ENCODE peak calls at places on chromosomes 12 and 14, in six cellular contexts. T is mammary epithelial cell, I is RWPE2, J is PC-3, U is testis, Q is stomach. Y is an unnamed sample.
A peak's percentile ranks its signal among the peaks of the same experiment; 100 is the strongest.

GRCh38 chr14:52951730-52952481 is 1.1 kb upstream of the FERMT2 start:
- DNase-seq in T (peak; percentile 60), I (peak; percentile 78), J (peak; percentile 87), U (peak; percentile 69), Q (peak; percentile 43), Y (peak; percentile 61)

GRCh38 chr12:50174971-50175715 is 8.0 kb upstream of the CERS5 start:
- DNase-seq in T (no peak), I (no peak), J (peak; percentile 88), U (no peak), Q (no peak), Y (peak; percentile 33)

GRCh38 chr12:95446511-95446910 is 27.4 kb upstream of the METAP2 start:
- DNase-seq in T (no peak), I (no peak), J (no peak), U (peak; percentile 50), Q (peak; percentile 34), Y (no peak)

GRCh38 chr14:68654471-68654941 is 138.4 kb downstream of the ZFP36L1 start:
- DNase-seq in T (no peak), I (no peak), J (no peak), U (no peak), Q (no peak), Y (no peak)

GRCh38 chr12:44174053-44174452 is 338.2 kb downstream of the TMEM117 start:
- DNase-seq in T (no peak), I (no peak), J (no peak), U (no peak), Q (no peak), Y (no peak)

GRCh38 chr12:72036393-72036792 is 97.7 kb downstream of the TPH2 start:
- DNase-seq in T (no peak), I (no peak), J (no peak), U (no peak), Q (no peak), Y (no peak)

GRCh38 chr14:96581902-96582640 is 79.9 kb downstream of the PAPOLA start:
- DNase-seq in T (no peak), I (no peak), J (no peak), U (no peak), Q (no peak), Y (no peak)

GRCh38 chr14:38880643-38881567 is 222.1 kb downstream of the SEC23A start:
- DNase-seq in T (no peak), I (no peak), J (no peak), U (no peak), Q (no peak), Y (no peak)

DNA sequence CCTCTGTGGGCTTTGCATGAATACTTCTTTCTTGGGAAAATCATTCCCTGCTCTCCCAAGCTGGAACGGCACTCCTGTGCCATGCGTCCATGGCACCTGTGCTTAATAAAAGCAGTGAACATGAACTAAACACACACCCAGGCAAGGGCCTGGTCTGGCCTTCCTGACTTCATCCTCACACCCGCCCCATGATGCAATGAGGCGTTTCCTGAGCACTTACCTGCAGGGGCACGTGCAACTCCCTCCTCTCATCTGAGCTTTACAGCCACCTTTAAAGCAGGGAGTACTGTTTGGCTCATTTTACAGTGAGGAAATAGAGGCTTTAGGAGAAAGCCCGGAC is 219.7 kb downstream of the SLC41A2 start:
- DNase-seq in T (peak; percentile 73), I (no peak), J (no peak), U (no peak), Q (no peak), Y (no peak)
- H3K27ac ChIP-seq in T (no peak overlapping the region), I (peak overlapping the region; percentile 5), J (no peak overlapping the region), U (no peak overlapping the region), Q (no peak overlapping the region), Y (no peak overlapping the region)

GRCh38 chr12:6996040-6996441 is 22.2 kb downstream of the LPCAT3 start:
- DNase-seq in T (no peak), I (no peak), J (peak; percentile 14), U (no peak), Q (no peak), Y (no peak)
- H3K4me1 ChIP-seq in T (peaks cover 24% of the 10 kb centered on the region), I (no peaks in the 10 kb centered on the region), J (no peaks in the 10 kb centered on the region), U (no peaks in the 10 kb centered on the region), Q (peaks cover 28% of the 10 kb centered on the region), Y (no peaks in the 10 kb centered on the region)

GRCh38 chr12:52812073-52812400 is 1.9 kb downstream of the KRT4 start:
- DNase-seq in T (no peak), I (no peak), J (no peak), U (no peak), Q (no peak), Y (no peak)

GRCh38 chr12:52809166-52809565 is 4.8 kb downstream of the KRT4 start:
- DNase-seq in T (no peak), I (no peak), J (no peak), U (no peak), Q (no peak), Y (no peak)

GRCh38 chr12:52811191-52812072 is 2.5 kb downstream of the KRT4 start:
- DNase-seq in T (no peak), I (no peak), J (no peak), U (no peak), Q (no peak), Y (no peak)

GRCh38 chr12:52808573-52809160 is 5.2 kb downstream of the KRT4 start:
- DNase-seq in T (no peak), I (no peak), J (no peak), U (no peak), Q (no peak), Y (no peak)

GRCh38 chr12:52810554-52810953 is 3.4 kb downstream of the KRT4 start:
- DNase-seq in T (no peak), I (no peak), J (no peak), U (no peak), Q (no peak), Y (no peak)
- H3K27me3 ChIP-seq in T (peaks cover 12% of the 10 kb centered on the region), I (no peaks in the 10 kb centered on the region), J (no peaks in the 10 kb centered on the region), U (no peaks in the 10 kb centered on the region), Q (peaks cover 10% of the 10 kb centered on the region), Y (no peaks in the 10 kb centered on the region)

GRCh38 chr12:101946233-101946611 is 68.8 kb downstream of the DRAM1 start:
- DNase-seq in T (no peak), I (no peak), J (no peak), U (no peak), Q (no peak), Y (no peak)

GRCh38 chr12:101942206-101942605 is 64.8 kb downstream of the DRAM1 start:
- DNase-seq in T (no peak), I (no peak), J (no peak), U (no peak), Q (no peak), Y (no peak)

GRCh38 chr12:101948365-101948764 is 71.0 kb downstream of the DRAM1 start:
- DNase-seq in T (no peak), I (no peak), J (no peak), U (no peak), Q (no peak), Y (no peak)

GRCh38 chr12:101941306-101942000 is 64.1 kb downstream of the DRAM1 start:
- DNase-seq in T (no peak), I (no peak), J (no peak), U (no peak), Q (no peak), Y (no peak)

GRCh38 chr12:101945361-101946232 is 68.2 kb downstream of the DRAM1 start:
- DNase-seq in T (no peak), I (no peak), J (peak; percentile 52), U (no peak), Q (peak; percentile 28), Y (no peak)
- H3K27ac ChIP-seq in T (no peak overlapping the region), I (no peak overlapping the region), J (no peak overlapping the region), U (no peak overlapping the region), Q (no peak overlapping the region), Y (no peak overlapping the region)

Y was measured in uterus.